ENCODE peak calls at places on chromosomes 5 and 9, in six cellular contexts. One of them, this sample, is unnamed.

GRCh38 chr5:15852217-15852616 is 327.4 kb downstream of the MARCHF11 start:
- DNase-seq in KBM-7: no peak
- DNase-seq in stimulated activated CD8-positive, alpha-beta memory T cell treated with anti-CD3 and anti-CD28 coated beads, Interleukin-12 subunit alpha, Interleukin-12 subunit beta, amount 100 ng/mL, for 4 hours: no peak
- DNase-seq in esophagus squamous epithelium: no peak
- DNase-seq in AG04450: no peak
- DNase-seq in lung microvascular endothelial cell: peak; percentile 6
- DNase-seq in this sample: no peak

GRCh38 chr5:151751091-151751490 is 7.3 kb downstream of the ATOX1 start:
- DNase-seq in KBM-7: no peak
- DNase-seq in stimulated activated CD8-positive, alpha-beta memory T cell treated with anti-CD3 and anti-CD28 coated beads, Interleukin-12 subunit alpha, Interleukin-12 subunit beta, amount 100 ng/mL, for 4 hours: no peak
- DNase-seq in esophagus squamous epithelium: no peak
- DNase-seq in AG04450: no peak
- DNase-seq in lung microvascular endothelial cell: no peak
- DNase-seq in this sample: no peak

GRCh38 chr5:180142008-180142803 is 66.8 kb downstream of the RASGEF1C start:
- DNase-seq in KBM-7: no peak
- DNase-seq in stimulated activated CD8-positive, alpha-beta memory T cell treated with anti-CD3 and anti-CD28 coated beads, Interleukin-12 subunit alpha, Interleukin-12 subunit beta, amount 100 ng/mL, for 4 hours: no peak
- DNase-seq in esophagus squamous epithelium: no peak
- DNase-seq in AG04450: no peak
- DNase-seq in lung microvascular endothelial cell: no peak
- DNase-seq in this sample: no peak

GRCh38 chr5:3344671-3345070 is 251.0 kb upstream of the IRX1 start:
- DNase-seq in KBM-7: no peak
- DNase-seq in stimulated activated CD8-positive, alpha-beta memory T cell treated with anti-CD3 and anti-CD28 coated beads, Interleukin-12 subunit alpha, Interleukin-12 subunit beta, amount 100 ng/mL, for 4 hours: no peak
- DNase-seq in esophagus squamous epithelium: no peak
- DNase-seq in AG04450: no peak
- DNase-seq in lung microvascular endothelial cell: no peak
- DNase-seq in this sample: no peak

GRCh38 chr5:80825780-80826460 is 134.2 kb upstream of the RASGRF2 start:
- DNase-seq in KBM-7: peak; percentile 38
- DNase-seq in stimulated activated CD8-positive, alpha-beta memory T cell treated with anti-CD3 and anti-CD28 coated beads, Interleukin-12 subunit alpha, Interleukin-12 subunit beta, amount 100 ng/mL, for 4 hours: no peak
- DNase-seq in esophagus squamous epithelium: no peak
- DNase-seq in AG04450: no peak
- DNase-seq in lung microvascular endothelial cell: peak; percentile 41
- DNase-seq in this sample: no peak

GRCh38 chr5:168364738-168365550 is 73.5 kb downstream of the WWC1 start:
- DNase-seq in KBM-7: no peak
- DNase-seq in stimulated activated CD8-positive, alpha-beta memory T cell treated with anti-CD3 and anti-CD28 coated beads, Interleukin-12 subunit alpha, Interleukin-12 subunit beta, amount 100 ng/mL, for 4 hours: no peak
- DNase-seq in esophagus squamous epithelium: no peak
- DNase-seq in AG04450: no peak
- DNase-seq in lung microvascular endothelial cell: peak; percentile 7
- DNase-seq in this sample: peak; percentile 38

GRCh38 chr9:16671591-16672137 is 198.8 kb downstream of the BNC2 start:
- DNase-seq in KBM-7: no peak
- DNase-seq in stimulated activated CD8-positive, alpha-beta memory T cell treated with anti-CD3 and anti-CD28 coated beads, Interleukin-12 subunit alpha, Interleukin-12 subunit beta, amount 100 ng/mL, for 4 hours: no peak
- DNase-seq in esophagus squamous epithelium: no peak
- DNase-seq in AG04450: peak; percentile 42
- DNase-seq in lung microvascular endothelial cell: no peak
- DNase-seq in this sample: peak; percentile 95

GRCh38 chr9:125747765-125748510 is 765 bp downstream of the PBX3 start:
- DNase-seq in KBM-7: peak; percentile 40
- DNase-seq in stimulated activated CD8-positive, alpha-beta memory T cell treated with anti-CD3 and anti-CD28 coated beads, Interleukin-12 subunit alpha, Interleukin-12 subunit beta, amount 100 ng/mL, for 4 hours: no peak
- DNase-seq in esophagus squamous epithelium: no peak
- DNase-seq in AG04450: no peak
- DNase-seq in lung microvascular endothelial cell: peak; percentile 49
- DNase-seq in this sample: no peak

GRCh38 chr9:93599571-93600403 is 23.4 kb downstream of the PHF2 start:
- DNase-seq in KBM-7: no peak
- DNase-seq in stimulated activated CD8-positive, alpha-beta memory T cell treated with anti-CD3 and anti-CD28 coated beads, Interleukin-12 subunit alpha, Interleukin-12 subunit beta, amount 100 ng/mL, for 4 hours: no peak
- DNase-seq in esophagus squamous epithelium: no peak
- DNase-seq in AG04450: no peak
- DNase-seq in lung microvascular endothelial cell: no peak
- DNase-seq in this sample: no peak

GRCh38 chr5:126857472-126858410 is 80.8 kb downstream of the LMNB1 start:
- DNase-seq in KBM-7: no peak
- DNase-seq in stimulated activated CD8-positive, alpha-beta memory T cell treated with anti-CD3 and anti-CD28 coated beads, Interleukin-12 subunit alpha, Interleukin-12 subunit beta, amount 100 ng/mL, for 4 hours: no peak
- DNase-seq in esophagus squamous epithelium: no peak
- DNase-seq in AG04450: no peak
- DNase-seq in lung microvascular endothelial cell: no peak
- DNase-seq in this sample: peak; percentile 54

GRCh38 chr5:73968729-73969128 is 342.7 kb downstream of the ARHGEF28 start:
- DNase-seq in KBM-7: no peak
- DNase-seq in stimulated activated CD8-positive, alpha-beta memory T cell treated with anti-CD3 and anti-CD28 coated beads, Interleukin-12 subunit alpha, Interleukin-12 subunit beta, amount 100 ng/mL, for 4 hours: no peak
- DNase-seq in esophagus squamous epithelium: no peak
- DNase-seq in AG04450: no peak
- DNase-seq in lung microvascular endothelial cell: no peak
- DNase-seq in this sample: no peak

GRCh38 chr9:99172129-99173091 is 49.3 kb downstream of the ALG2 start:
- DNase-seq in KBM-7: no peak
- DNase-seq in stimulated activated CD8-positive, alpha-beta memory T cell treated with anti-CD3 and anti-CD28 coated beads, Interleukin-12 subunit alpha, Interleukin-12 subunit beta, amount 100 ng/mL, for 4 hours: no peak
- DNase-seq in esophagus squamous epithelium: no peak
- DNase-seq in AG04450: no peak
- DNase-seq in lung microvascular endothelial cell: no peak
- DNase-seq in this sample: no peak

GRCh38 chr9:19782005-19782404 is 6.8 kb downstream of the SLC24A2 start:
- DNase-seq in KBM-7: peak; percentile 21
- DNase-seq in stimulated activated CD8-positive, alpha-beta memory T cell treated with anti-CD3 and anti-CD28 coated beads, Interleukin-12 subunit alpha, Interleukin-12 subunit beta, amount 100 ng/mL, for 4 hours: no peak
- DNase-seq in esophagus squamous epithelium: no peak
- DNase-seq in AG04450: no peak
- DNase-seq in lung microvascular endothelial cell: peak; percentile 21
- DNase-seq in this sample: no peak

GRCh38 chr5:102152906-102153787 is 142.9 kb downstream of the SLCO4C1 start:
- DNase-seq in KBM-7: peak; percentile 65
- DNase-seq in stimulated activated CD8-positive, alpha-beta memory T cell treated with anti-CD3 and anti-CD28 coated beads, Interleukin-12 subunit alpha, Interleukin-12 subunit beta, amount 100 ng/mL, for 4 hours: no peak
- DNase-seq in esophagus squamous epithelium: no peak
- DNase-seq in AG04450: no peak
- DNase-seq in lung microvascular endothelial cell: no peak
- DNase-seq in this sample: no peak

GRCh38 chr5:15533124-15533893 is 33.3 kb downstream of the FBXL7 start:
- DNase-seq in KBM-7: no peak
- DNase-seq in stimulated activated CD8-positive, alpha-beta memory T cell treated with anti-CD3 and anti-CD28 coated beads, Interleukin-12 subunit alpha, Interleukin-12 subunit beta, amount 100 ng/mL, for 4 hours: no peak
- DNase-seq in esophagus squamous epithelium: no peak
- DNase-seq in AG04450: no peak
- DNase-seq in lung microvascular endothelial cell: peak; percentile 38
- DNase-seq in this sample: no peak

GRCh38 chr5:138632900-138633489 is 57.8 kb upstream of the HSPA9 start:
- DNase-seq in KBM-7: peak; percentile 90
- DNase-seq in stimulated activated CD8-positive, alpha-beta memory T cell treated with anti-CD3 and anti-CD28 coated beads, Interleukin-12 subunit alpha, Interleukin-12 subunit beta, amount 100 ng/mL, for 4 hours: no peak
- DNase-seq in esophagus squamous epithelium: no peak
- DNase-seq in AG04450: peak; percentile 39
- DNase-seq in lung microvascular endothelial cell: peak; percentile 90
- DNase-seq in this sample: peak; percentile 56

GRCh38 chr5:149409268-149409948 is 30.3 kb upstream of the IL17B start:
- DNase-seq in KBM-7: no peak
- DNase-seq in stimulated activated CD8-positive, alpha-beta memory T cell treated with anti-CD3 and anti-CD28 coated beads, Interleukin-12 subunit alpha, Interleukin-12 subunit beta, amount 100 ng/mL, for 4 hours: no peak
- DNase-seq in esophagus squamous epithelium: no peak
- DNase-seq in AG04450: no peak
- DNase-seq in lung microvascular endothelial cell: no peak
- DNase-seq in this sample: no peak

GRCh38 chr5:139960723-139961383 is 82.2 kb downstream of the NRG2 start:
- DNase-seq in KBM-7: no peak
- DNase-seq in stimulated activated CD8-positive, alpha-beta memory T cell treated with anti-CD3 and anti-CD28 coated beads, Interleukin-12 subunit alpha, Interleukin-12 subunit beta, amount 100 ng/mL, for 4 hours: no peak
- DNase-seq in esophagus squamous epithelium: no peak
- DNase-seq in AG04450: no peak
- DNase-seq in lung microvascular endothelial cell: no peak
- DNase-seq in this sample: no peak

GRCh38 chr5:29208026-29208425 is 1985.5 kb upstream of the CDH6 start:
- DNase-seq in KBM-7: no peak
- DNase-seq in stimulated activated CD8-positive, alpha-beta memory T cell treated with anti-CD3 and anti-CD28 coated beads, Interleukin-12 subunit alpha, Interleukin-12 subunit beta, amount 100 ng/mL, for 4 hours: no peak
- DNase-seq in esophagus squamous epithelium: no peak
- DNase-seq in AG04450: no peak
- DNase-seq in lung microvascular endothelial cell: no peak
- DNase-seq in this sample: peak; percentile 6

GRCh38 chr5:143554194-143554717 is 150.8 kb upstream of the NR3C1 start:
- DNase-seq in KBM-7: no peak
- DNase-seq in stimulated activated CD8-positive, alpha-beta memory T cell treated with anti-CD3 and anti-CD28 coated beads, Interleukin-12 subunit alpha, Interleukin-12 subunit beta, amount 100 ng/mL, for 4 hours: no peak
- DNase-seq in esophagus squamous epithelium: no peak
- DNase-seq in AG04450: peak; percentile 88
- DNase-seq in lung microvascular endothelial cell: peak; percentile 70
- DNase-seq in this sample: peak; percentile 97

GRCh38 chr5:154729613-154730012 is 25.6 kb upstream of the LARP1 start:
- DNase-seq in KBM-7: no peak
- DNase-seq in stimulated activated CD8-positive, alpha-beta memory T cell treated with anti-CD3 and anti-CD28 coated beads, Interleukin-12 subunit alpha, Interleukin-12 subunit beta, amount 100 ng/mL, for 4 hours: no peak
- DNase-seq in esophagus squamous epithelium: no peak
- DNase-seq in AG04450: no peak
- DNase-seq in lung microvascular endothelial cell: no peak
- DNase-seq in this sample: no peak

GRCh38 chr9:98201102-98201501 is 8.7 kb upstream of the CORO2A start:
- DNase-seq in KBM-7: no peak
- DNase-seq in stimulated activated CD8-positive, alpha-beta memory T cell treated with anti-CD3 and anti-CD28 coated beads, Interleukin-12 subunit alpha, Interleukin-12 subunit beta, amount 100 ng/mL, for 4 hours: no peak
- DNase-seq in esophagus squamous epithelium: no peak
- DNase-seq in AG04450: no peak
- DNase-seq in lung microvascular endothelial cell: no peak
- DNase-seq in this sample: no peak